ENCODE peak calls at places on chromosome 20, in five cellular contexts. C is neuronal stem cell, H is H9, A is mesenchymal stem cell, O is IMR-90. X is an unnamed sample.

GRCh38 chr20:51360451-51361230 is 181.9 kb downstream of the NFATC2 start:
- DNase-seq in C (no peak), H (no peak), A (peak; percentile 99), O (peak; percentile 100), X (no peak)

GRCh38 chr20:35296101-35296554 is 3.9 kb upstream of the FAM83C start:
- DNase-seq in C (no peak), H (no peak), A (no peak), O (no peak), X (no peak)

GRCh38 chr20:6636209-6637159 is 131.0 kb upstream of the BMP2 start:
- DNase-seq in C (peak; percentile 12), H (no peak), A (peak; percentile 82), O (peak; percentile 69), X (peak; percentile 88)

GRCh38 chr20:23477223-23477622 is 13.7 kb upstream of the CST8 start:
- DNase-seq in C (no peak), H (no peak), A (no peak), O (no peak), X (no peak)

GRCh38 chr20:13549451-13549850 is 89.3 kb downstream of the TASP1 start:
- DNase-seq in C (no peak), H (no peak), A (no peak), O (no peak), X (peak; percentile 22)

GRCh38 chr20:5642155-5642981 is 107.8 kb upstream of the SHLD1 start:
- DNase-seq in C (no peak), H (no peak), A (peak; percentile 66), O (no peak), X (no peak)

GRCh38 chr20:57883761-57884160 is 173.9 kb upstream of the PMEPA1 start:
- DNase-seq in C (no peak), H (no peak), A (no peak), O (no peak), X (no peak)

GRCh38 chr20:53654932-53655674 is 61.5 kb upstream of the ZNF217 start:
- DNase-seq in C (no peak), H (no peak), A (peak; percentile 21), O (no peak), X (no peak)

GRCh38 chr20:25299801-25300200 is 51.9 kb downstream of the PYGB start:
- DNase-seq in C (no peak), H (no peak), A (no peak), O (peak; percentile 33), X (peak; percentile 16)

GRCh38 chr20:10239954-10240353 is 21.3 kb downstream of the SNAP25 start:
- DNase-seq in C (no peak), H (no peak), A (peak; percentile 39), O (peak; percentile 16), X (no peak)

GRCh38 chr20:43913291-43914025 is 1.2 kb upstream of the TOX2 start:
- DNase-seq in C (no peak), H (no peak), A (no peak), O (no peak), X (peak; percentile 25)

GRCh38 chr20:43914286-43914685 is 366 bp upstream of the TOX2 start:
- DNase-seq in C (no peak), H (no peak), A (no peak), O (no peak), X (no peak)

GRCh38 chr20:43916073-43916874 is 1.6 kb downstream of the TOX2 start:
- DNase-seq in C (no peak), H (no peak), A (peak; percentile 60), O (no peak), X (peak; percentile 19)

GRCh38 chr20:43915209-43916072 is 789 bp downstream of the TOX2 start:
- DNase-seq in C (no peak), H (peak; percentile 68), A (peak; percentile 64), O (peak; percentile 23), X (peak; percentile 54)

DNA sequence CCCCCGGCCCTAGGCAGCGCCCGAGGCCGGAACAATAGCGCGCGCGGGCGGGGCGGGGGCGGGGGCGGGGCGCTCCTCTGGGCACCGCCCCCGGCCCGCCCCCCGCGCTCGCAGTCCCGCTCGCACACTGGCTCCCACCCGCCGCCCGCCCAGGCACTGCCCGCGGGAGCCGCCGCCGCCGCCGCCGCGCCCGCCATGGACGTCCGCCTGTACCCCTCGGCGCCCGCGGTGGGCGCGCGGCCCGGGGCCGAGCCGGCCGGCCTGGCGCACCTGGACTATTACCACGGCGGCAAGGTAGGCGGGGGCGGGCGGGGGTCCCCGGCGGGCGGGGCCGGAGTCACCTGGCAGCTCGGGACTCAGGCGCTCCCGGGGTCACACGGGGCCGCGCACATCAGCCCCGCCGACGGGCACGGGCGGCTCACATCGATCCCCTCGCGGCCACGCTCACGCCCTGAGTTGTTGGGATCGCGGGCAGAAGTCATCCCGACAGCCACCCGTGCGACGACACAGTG is at the start of gene TOX2:
- DNase-seq in C (no peak), H (peak; percentile 56), A (peak; percentile 55), O (no peak), X (peak; percentile 24)
- H3K23ac ChIP-seq in C (peak within 1 kb of the TSS; percentile 98), H (no peak within 1 kb of the TSS), A (peak within 1 kb of the TSS; percentile 100), O (peak within 1 kb of the TSS; percentile 97), X (peak within 1 kb of the TSS; percentile 97)

DNA sequence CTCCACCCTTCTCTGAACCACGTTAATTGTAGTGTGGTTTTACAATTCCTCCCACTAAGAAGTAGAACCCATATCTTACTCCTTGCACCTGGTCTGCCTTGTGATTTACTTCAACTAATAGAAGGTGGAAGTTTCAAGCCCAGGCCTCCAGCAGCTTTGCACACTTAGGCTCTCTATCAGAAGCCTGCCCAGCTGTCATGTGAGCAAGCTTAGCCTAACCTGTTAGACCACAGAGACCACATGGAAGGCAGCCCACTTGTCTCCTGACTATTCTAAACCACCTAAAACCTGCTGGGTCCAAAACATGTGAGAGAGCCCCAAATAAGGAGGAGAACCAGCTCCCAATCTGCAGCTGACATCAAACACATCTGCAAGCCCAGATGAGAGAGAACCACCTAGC is 127.6 kb upstream of the BTBD3 start:
- DNase-seq in C (no peak), H (no peak), A (no peak), O (no peak), X (no peak)
- H2BK120ac ChIP-seq in C (no peak overlapping the region), H (no peak overlapping the region), A (no peak overlapping the region), O (no peak overlapping the region), X (no peak overlapping the region)

GRCh38 chr20:17142666-17143065 is 84.2 kb upstream of the PCSK2 start:
- DNase-seq in C (no peak), H (no peak), A (no peak), O (no peak), X (no peak)
- H3K23ac ChIP-seq in C (no peak overlapping the region), H (no peak overlapping the region), A (no peak overlapping the region), O (no peak overlapping the region), X (no peak overlapping the region)

DNA sequence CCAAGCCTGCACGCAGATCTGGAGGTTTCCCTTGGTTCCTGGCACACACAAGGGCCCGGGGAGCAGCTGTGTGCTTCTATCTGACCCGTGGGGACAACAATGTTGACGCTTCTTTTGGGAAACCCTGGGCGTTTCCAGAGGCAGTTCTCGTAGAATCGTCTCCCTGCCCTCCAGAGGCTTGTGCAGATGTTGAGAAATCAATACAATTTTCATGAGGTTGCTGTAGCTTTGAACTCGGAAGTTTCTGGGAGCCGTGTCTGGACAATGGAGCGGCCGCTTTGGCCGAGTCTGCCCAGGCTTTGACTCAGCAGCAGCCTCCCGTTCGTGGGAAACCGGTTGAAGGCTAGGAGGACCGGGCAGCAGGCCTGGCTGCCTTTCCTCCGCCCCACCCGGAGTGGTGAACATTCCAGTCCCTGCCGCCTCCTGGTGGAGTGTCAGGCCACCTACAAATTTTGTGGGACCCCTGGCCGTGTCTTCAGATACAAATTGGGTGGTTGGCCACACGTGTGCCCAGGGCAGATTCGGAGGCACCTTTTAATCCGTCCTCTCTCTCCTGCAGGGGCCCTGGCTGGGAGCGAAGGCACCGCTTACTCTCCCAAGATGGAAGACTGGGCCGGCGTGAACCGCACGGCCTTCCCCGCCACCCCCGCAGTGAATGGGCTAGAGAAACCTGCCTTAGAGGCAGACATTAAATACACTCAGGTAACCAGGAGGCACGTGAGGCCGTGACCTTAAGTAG is 2.7 kb downstream of the PAX1 start:
- DNase-seq in C (no peak), H (no peak), A (no peak), O (no peak), X (no peak)
- H2BK120ac ChIP-seq in C (no peak overlapping the region), H (no peak overlapping the region), A (no peak overlapping the region), O (no peak overlapping the region), X (no peak overlapping the region)

DNA sequence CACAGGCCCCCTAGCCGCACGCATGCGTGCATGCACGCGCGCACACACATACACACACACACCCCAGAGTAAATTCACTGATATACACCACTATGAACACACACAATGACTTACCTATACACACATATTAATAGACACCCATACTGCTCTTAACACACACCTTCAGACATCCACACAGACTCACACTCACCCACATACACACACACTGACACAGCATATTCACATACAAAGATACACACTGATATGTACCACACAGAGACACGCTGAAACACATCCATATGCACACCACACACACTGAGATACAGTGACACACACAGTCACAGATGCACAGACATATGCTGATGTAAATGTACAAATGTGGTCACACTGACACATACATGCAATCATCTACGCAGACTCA is 5.6 kb downstream of the SGK2 start:
- DNase-seq in C (no peak), H (no peak), A (no peak), O (no peak), X (no peak)
- H3K23ac ChIP-seq in C (no peak overlapping the region), H (no peak overlapping the region), A (no peak overlapping the region), O (no peak overlapping the region), X (no peak overlapping the region)

GRCh38 chr20:50217207-50217949 is 26.7 kb downstream of the CEBPB start:
- DNase-seq in C (no peak), H (no peak), A (no peak), O (no peak), X (no peak)

GRCh38 chr20:50214226-50215024 is 23.8 kb downstream of the CEBPB start:
- DNase-seq in C (no peak), H (no peak), A (no peak), O (no peak), X (no peak)

GRCh38 chr20:50215101-50215500 is 24.5 kb downstream of the CEBPB start:
- DNase-seq in C (no peak), H (no peak), A (peak; percentile 37), O (peak; percentile 58), X (no peak)

GRCh38 chr20:50215917-50216316 is 25.3 kb downstream of the CEBPB start:
- DNase-seq in C (no peak), H (no peak), A (no peak), O (no peak), X (no peak)

GRCh38 chr20:50216543-50217206 is 26.0 kb downstream of the CEBPB start:
- DNase-seq in C (no peak), H (no peak), A (no peak), O (no peak), X (peak; percentile 39)
- H2BK120ac ChIP-seq in C (no peak overlapping the region), H (no peak overlapping the region), A (peak overlapping the region; percentile 36), O (no peak overlapping the region), X (no peak overlapping the region)